ENCODE peak calls at places on chromosomes 4 and X, in four cellular contexts. One of them, this sample, is unnamed.

GRCh38 chr4:27318740-27319139 is 458.1 kb downstream of the STIM2 start:
- DNase-seq in IMR-90: peak; percentile 17
- DNase-seq in mesendoderm: peak; percentile 84
- DNase-seq in H1: peak; percentile 73
- DNase-seq in this sample: peak; percentile 80

GRCh38 chr4:90030953-90031352 is 96.2 kb upstream of the CCSER1 start:
- DNase-seq in IMR-90: no peak
- DNase-seq in mesendoderm: peak; percentile 69
- DNase-seq in H1: no peak
- DNase-seq in this sample: peak; percentile 35

GRCh38 chr4:1172228-1172851 is at the start of gene SPON2:
- DNase-seq in IMR-90: peak; percentile 27
- DNase-seq in mesendoderm: peak; percentile 44
- DNase-seq in H1: peak; percentile 73
- DNase-seq in this sample: peak; percentile 56

GRCh38 chr4:158605393-158605792 is 66.3 kb downstream of the C4orf46 start:
- DNase-seq in IMR-90: no peak
- DNase-seq in mesendoderm: no peak
- DNase-seq in H1: no peak
- DNase-seq in this sample: no peak

GRCh38 chr4:185656467-185656890 is 121.2 kb upstream of the PDLIM3 start:
- DNase-seq in IMR-90: peak; percentile 18
- DNase-seq in mesendoderm: peak; percentile 32
- DNase-seq in H1: peak; percentile 59
- DNase-seq in this sample: peak; percentile 55

GRCh38 chrX:68998716-68999115 is 166.5 kb downstream of the PJA1 start:
- DNase-seq in IMR-90: no peak
- DNase-seq in mesendoderm: no peak
- DNase-seq in H1: peak; percentile 30
- DNase-seq in this sample: peak; percentile 30

GRCh38 chr4:92305148-92305877 is 1.5 kb downstream of the GRID2 start:
- DNase-seq in IMR-90: peak; percentile 32
- DNase-seq in mesendoderm: peak; percentile 97
- DNase-seq in H1: peak; percentile 93
- DNase-seq in this sample: peak; percentile 96

GRCh38 chr4:118313098-118313497 is 39.7 kb downstream of the PRSS12 start:
- DNase-seq in IMR-90: peak; percentile 49
- DNase-seq in mesendoderm: peak; percentile 23
- DNase-seq in H1: no peak
- DNase-seq in this sample: peak; percentile 42

GRCh38 chr4:87975466-87975865 is at the start of gene SPP1:
- DNase-seq in IMR-90: peak; percentile 13
- DNase-seq in mesendoderm: peak; percentile 91
- DNase-seq in H1: no peak
- DNase-seq in this sample: peak; percentile 88

GRCh38 chrX:153560466-153560865 is 38.5 kb downstream of the CCNQ start:
- DNase-seq in IMR-90: no peak
- DNase-seq in mesendoderm: no peak
- DNase-seq in H1: no peak
- DNase-seq in this sample: no peak

DNA sequence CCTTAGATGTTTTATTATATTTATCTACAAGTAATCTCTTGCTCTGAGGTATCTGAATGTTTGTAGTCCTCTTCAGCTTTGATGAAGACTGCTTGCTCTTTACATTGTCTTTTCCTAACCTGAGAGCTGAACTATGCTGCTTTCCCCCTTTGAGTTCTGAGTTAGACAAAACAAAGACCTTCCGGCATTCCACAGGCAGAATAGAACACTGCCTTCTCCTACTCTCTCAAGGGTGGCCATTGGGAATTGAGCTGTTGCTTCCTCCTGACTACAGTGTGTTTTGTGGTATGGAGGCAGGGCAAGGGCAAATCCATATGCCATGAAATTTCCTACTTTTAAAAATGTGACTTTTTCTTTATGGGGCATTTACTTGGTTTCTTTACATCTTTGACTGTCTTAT is 841.0 kb downstream of the FAM133A start:
- DNase-seq in IMR-90: no peak
- DNase-seq in mesendoderm: peak; percentile 5
- DNase-seq in H1: no peak
- DNase-seq in this sample: no peak
- H4K5ac ChIP-seq in IMR-90: no peak overlapping the region
- H4K5ac ChIP-seq in mesendoderm: no peak overlapping the region
- H4K5ac ChIP-seq in H1: no peak overlapping the region
- H4K5ac ChIP-seq in this sample: no peak overlapping the region

GRCh38 chr4:4402966-4403365 is 16.1 kb downstream of the NSG1 start:
- DNase-seq in IMR-90: peak; percentile 8
- DNase-seq in mesendoderm: no peak
- DNase-seq in H1: no peak
- DNase-seq in this sample: no peak
- H4K5ac ChIP-seq in IMR-90: no peak overlapping the region
- H4K5ac ChIP-seq in mesendoderm: no peak overlapping the region
- H4K5ac ChIP-seq in H1: no peak overlapping the region
- H4K5ac ChIP-seq in this sample: no peak overlapping the region

GRCh38 chrX:12811658-12812057 is 20.4 kb downstream of the PRPS2 start:
- DNase-seq in IMR-90: no peak
- DNase-seq in mesendoderm: no peak
- DNase-seq in H1: no peak
- DNase-seq in this sample: no peak
- H4K5ac ChIP-seq in IMR-90: no peak overlapping the region
- H4K5ac ChIP-seq in mesendoderm: no peak overlapping the region
- H4K5ac ChIP-seq in H1: no peak overlapping the region
- H4K5ac ChIP-seq in this sample: no peak overlapping the region

GRCh38 chrX:13692771-13693231 is 3.9 kb downstream of the RAB9A start:
- DNase-seq in IMR-90: no peak
- DNase-seq in mesendoderm: no peak
- DNase-seq in H1: no peak
- DNase-seq in this sample: no peak
- H4K5ac ChIP-seq in IMR-90: no peak overlapping the region
- H4K5ac ChIP-seq in mesendoderm: no peak overlapping the region
- H4K5ac ChIP-seq in H1: no peak overlapping the region
- H4K5ac ChIP-seq in this sample: no peak overlapping the region

GRCh38 chr4:127896528-127896927 is 15.8 kb downstream of the PLK4 start:
- DNase-seq in IMR-90: no peak
- DNase-seq in mesendoderm: no peak
- DNase-seq in H1: no peak
- DNase-seq in this sample: no peak

GRCh38 chr4:127896069-127896468 is 15.4 kb downstream of the PLK4 start:
- DNase-seq in IMR-90: no peak
- DNase-seq in mesendoderm: no peak
- DNase-seq in H1: no peak
- DNase-seq in this sample: no peak
- H4K5ac ChIP-seq in IMR-90: no peak overlapping the region
- H4K5ac ChIP-seq in mesendoderm: no peak overlapping the region
- H4K5ac ChIP-seq in H1: no peak overlapping the region
- H4K5ac ChIP-seq in this sample: no peak overlapping the region

GRCh38 chr4:124426279-124426678 is 286.3 kb downstream of the ANKRD50 start:
- DNase-seq in IMR-90: no peak
- DNase-seq in mesendoderm: peak; percentile 15
- DNase-seq in H1: no peak
- DNase-seq in this sample: no peak
- H4K5ac ChIP-seq in IMR-90: no peak overlapping the region
- H4K5ac ChIP-seq in mesendoderm: no peak overlapping the region
- H4K5ac ChIP-seq in H1: no peak overlapping the region
- H4K5ac ChIP-seq in this sample: no peak overlapping the region